ENCODE peak calls at places on chromosome 17, in ten cellular contexts. J is heart right ventricle, F is fibroblast of mammary gland, W is mucosa of descending colon, U is pulmonary artery endothelial cell, S is fibroblast of villous mesenchyme, N is GOT3, L is RWPE1, O is endodermal cell, D is tibial artery. I is an unnamed sample.
A peak's percentile ranks its signal among the peaks of the same experiment; 100 is the strongest.

GRCh38 chr17:55266051-55266957 is 1.5 kb downstream of the HLF start:
- DNase-seq in J (no peak), F (no peak), W (no peak), U (no peak), S (no peak), N (no peak), L (no peak), O (peak; percentile 77), D (no peak), I (peak; percentile 48)

GRCh38 chr17:64773836-64774761 is 112.0 kb upstream of the SMURF2 start:
- DNase-seq in J (no peak), F (peak; percentile 48), W (peak; percentile 74), U (no peak), S (peak; percentile 56), N (no peak), L (peak; percentile 72), O (peak; percentile 99), D (no peak), I (no peak)

GRCh38 chr17:57286372-57287105 is 30.2 kb downstream of the MSI2 start:
- DNase-seq in J (no peak), F (no peak), W (no peak), U (no peak), S (peak; percentile 12), N (no peak), L (no peak), O (no peak), D (no peak), I (no peak)

GRCh38 chr17:58344791-58345157 is 7.2 kb downstream of the SUPT4H1 start:
- DNase-seq in J (no peak), F (no peak), W (no peak), U (no peak), S (no peak), N (no peak), L (no peak), O (peak; percentile 51), D (no peak), I (no peak)

GRCh38 chr17:51496378-51496777 is 236.0 kb downstream of the UTP18 start:
- DNase-seq in J (no peak), F (no peak), W (no peak), U (no peak), S (no peak), N (no peak), L (no peak), O (no peak), D (no peak), I (no peak)

GRCh38 chr17:57288034-57288752 is 31.9 kb downstream of the MSI2 start:
- DNase-seq in J (no peak), F (peak; percentile 25), W (peak; percentile 11), U (no peak), S (peak; percentile 14), N (no peak), L (no peak), O (no peak), D (no peak), I (peak; percentile 51)

GRCh38 chr17:57458718-57459285 is 202.5 kb downstream of the MSI2 start:
- DNase-seq in J (no peak), F (no peak), W (no peak), U (no peak), S (no peak), N (no peak), L (no peak), O (no peak), D (no peak), I (no peak)

GRCh38 chr17:63515426-63515825 is 7.7 kb upstream of the KCNH6 start:
- DNase-seq in J (no peak), F (no peak), W (no peak), U (no peak), S (no peak), N (no peak), L (no peak), O (no peak), D (no peak), I (no peak)

GRCh38 chr17:61689610-61690180 is 98.7 kb upstream of the NACA2 start:
- DNase-seq in J (no peak), F (peak; percentile 47), W (no peak), U (no peak), S (peak; percentile 14), N (no peak), L (no peak), O (no peak), D (no peak), I (no peak)

GRCh38 chr17:42989726-42990652 is 8.2 kb upstream of the RPL27 start:
- DNase-seq in J (no peak), F (peak; percentile 67), W (no peak), U (no peak), S (no peak), N (no peak), L (peak; percentile 75), O (no peak), D (no peak), I (no peak)

GRCh38 chr17:4711671-4712111 is 1.3 kb downstream of the ARRB2 start:
- DNase-seq in J (peak; percentile 45), F (no peak), W (peak; percentile 65), U (no peak), S (no peak), N (no peak), L (no peak), O (no peak), D (peak; percentile 64), I (peak; percentile 28)

GRCh38 chr17:4691686-4692085 is 12.3 kb downstream of the PELP1 start:
- DNase-seq in J (no peak), F (no peak), W (peak; percentile 26), U (no peak), S (no peak), N (no peak), L (no peak), O (no peak), D (no peak), I (peak; percentile 72)

GRCh38 chr17:72977768-72978417 is 114.6 kb downstream of the SLC39A11 start:
- DNase-seq in J (no peak), F (peak; percentile 24), W (no peak), U (no peak), S (no peak), N (no peak), L (no peak), O (no peak), D (no peak), I (no peak)

GRCh38 chr17:57211543-57211942 is 44.8 kb upstream of the MSI2 start:
- DNase-seq in J (no peak), F (peak; percentile 68), W (no peak), U (no peak), S (peak; percentile 13), N (no peak), L (peak; percentile 49), O (no peak), D (no peak), I (no peak)

GRCh38 chr17:4329838-4330237 is 36.6 kb downstream of the UBE2G1 start:
- DNase-seq in J (no peak), F (peak; percentile 99), W (no peak), U (no peak), S (peak; percentile 96), N (no peak), L (peak; percentile 91), O (no peak), D (no peak), I (no peak)

GRCh38 chr17:45748911-45749310 is 35.2 kb upstream of the CRHR1 start:
- DNase-seq in J (no peak), F (no peak), W (no peak), U (no peak), S (no peak), N (no peak), L (no peak), O (no peak), D (no peak), I (no peak)

GRCh38 chr17:40124279-40125141 is 2.7 kb downstream of the MSL1 start:
- DNase-seq in J (no peak), F (no peak), W (peak; percentile 29), U (no peak), S (peak; percentile 46), N (no peak), L (no peak), O (peak; percentile 66), D (no peak), I (no peak)

GRCh38 chr17:81933178-81933699 is 3.9 kb downstream of the PYCR1 start:
- DNase-seq in J (no peak), F (no peak), W (no peak), U (no peak), S (no peak), N (no peak), L (no peak), O (no peak), D (no peak), I (no peak)

GRCh38 chr17:34414338-34414737 is 51.3 kb upstream of the CCL1 start:
- DNase-seq in J (no peak), F (no peak), W (no peak), U (no peak), S (no peak), N (no peak), L (no peak), O (peak; percentile 82), D (no peak), I (no peak)

GRCh38 chr17:64162575-64162974 is 32.6 kb upstream of the ERN1 start:
- DNase-seq in J (no peak), F (no peak), W (no peak), U (no peak), S (no peak), N (no peak), L (no peak), O (no peak), D (no peak), I (no peak)

GRCh38 chr17:17870292-17870691 is 33.5 kb upstream of the SREBF1 start:
- DNase-seq in J (no peak), F (no peak), W (no peak), U (no peak), S (no peak), N (no peak), L (no peak), O (peak; percentile 72), D (no peak), I (no peak)

GRCh38 chr17:50112694-50113093 is 17.3 kb downstream of the SAMD14 start:
- DNase-seq in J (no peak), F (no peak), W (no peak), U (no peak), S (no peak), N (no peak), L (no peak), O (no peak), D (no peak), I (peak; percentile 43)

I was measured in testis.